ENCODE peak calls at places on chromosomes 6 and 20, in eight cellular contexts. V is cardiac fibroblast, L is pancreas, N is EL, G is aorta, Z is RPMI7951, E is psoas muscle, O is T-cell. W is an unnamed sample.

GRCh38 chr20:62860924-62861691 is 514 bp downstream of the TCFL5 start:
- DNase-seq in V (no peak), L (no peak), N (peak), G (no peak), Z (peak), E (no peak), O (peak), W (no peak)

GRCh38 chr6:168163096-168163731 is 84.2 kb upstream of the FRMD1 start:
- DNase-seq in V (no peak), L (peak), N (no peak), G (peak), Z (peak), E (no peak), O (no peak), W (peak)

GRCh38 chr20:43942661-43943285 is 28.1 kb downstream of the TOX2 start:
- DNase-seq in V (peak), L (no peak), N (peak), G (no peak), Z (peak), E (no peak), O (no peak), W (no peak)

GRCh38 chr6:142242269-142242668 is 59.5 kb upstream of the ADGRG6 start:
- DNase-seq in V (no peak), L (no peak), N (peak), G (no peak), Z (no peak), E (no peak), O (no peak), W (no peak)

GRCh38 chr6:31353508-31353907 is 3.5 kb downstream of the HLA-B start:
- DNase-seq in V (no peak), L (no peak), N (no peak), G (no peak), Z (no peak), E (no peak), O (no peak), W (no peak)

GRCh38 chr6:43821101-43821886 is 51.3 kb downstream of the VEGFA start:
- DNase-seq in V (no peak), L (no peak), N (no peak), G (no peak), Z (no peak), E (no peak), O (no peak), W (no peak)

GRCh38 chr6:25472314-25472713 is 179.7 kb upstream of the SCGN start:
- DNase-seq in V (no peak), L (no peak), N (no peak), G (no peak), Z (peak), E (no peak), O (no peak), W (no peak)

GRCh38 chr6:114346451-114346850 is 3.6 kb upstream of the HS3ST5 start:
- DNase-seq in V (no peak), L (no peak), N (no peak), G (no peak), Z (no peak), E (no peak), O (no peak), W (no peak)

GRCh38 chr20:22382742-22383141 is 201.6 kb downstream of the FOXA2 start:
- DNase-seq in V (peak), L (no peak), N (no peak), G (no peak), Z (no peak), E (no peak), O (no peak), W (no peak)

GRCh38 chr20:3686867-3687321 is 5.1 kb upstream of the ADAM33 start:
- DNase-seq in V (peak), L (peak), N (peak), G (peak), Z (peak), E (peak), O (no peak), W (peak)

GRCh38 chr6:26086214-26086613 is 1.0 kb upstream of the HFE start:
- DNase-seq in V (no peak), L (no peak), N (no peak), G (no peak), Z (no peak), E (no peak), O (peak), W (no peak)

GRCh38 chr20:25084616-25085187 is 2.8 kb upstream of the VSX1 start:
- DNase-seq in V (no peak), L (no peak), N (no peak), G (no peak), Z (no peak), E (no peak), O (no peak), W (no peak)

GRCh38 chr6:18503588-18504231 is 116.6 kb downstream of the RNF144B start:
- DNase-seq in V (peak), L (peak), N (peak), G (peak), Z (peak), E (peak), O (peak), W (peak)

GRCh38 chr6:31351734-31352496 is 5.1 kb downstream of the HLA-B start:
- DNase-seq in V (no peak), L (no peak), N (no peak), G (no peak), Z (no peak), E (no peak), O (no peak), W (no peak)

GRCh38 chr6:109389650-109390274 is 7.5 kb upstream of the CD164 start:
- DNase-seq in V (no peak), L (no peak), N (no peak), G (no peak), Z (no peak), E (no peak), O (no peak), W (no peak)

GRCh38 chr6:113315879-113316278 is 541.3 kb upstream of the MARCKS start:
- DNase-seq in V (peak), L (no peak), N (no peak), G (no peak), Z (no peak), E (no peak), O (no peak), W (no peak)

GRCh38 chr6:14455942-14456648 is 338.5 kb downstream of the CD83 start:
- DNase-seq in V (no peak), L (no peak), N (no peak), G (no peak), Z (no peak), E (no peak), O (no peak), W (no peak)

GRCh38 chr20:53001502-53002301 is 29.5 kb downstream of the TSHZ2 start:
- DNase-seq in V (no peak), L (no peak), N (no peak), G (no peak), Z (no peak), E (no peak), O (peak), W (no peak)

GRCh38 chr6:36160147-36160760 is 29.9 kb downstream of the MAPK13 start:
- DNase-seq in V (peak), L (no peak), N (peak), G (no peak), Z (peak), E (no peak), O (no peak), W (no peak)

GRCh38 chr6:50087231-50087954 is 37.7 kb upstream of the DEFB112 start:
- DNase-seq in V (peak), L (no peak), N (peak), G (no peak), Z (peak), E (no peak), O (no peak), W (no peak)

GRCh38 chr6:2275207-2275891 is 29.9 kb upstream of the GMDS start:
- DNase-seq in V (peak), L (no peak), N (peak), G (no peak), Z (no peak), E (no peak), O (no peak), W (no peak)

GRCh38 chr6:3381233-3382065 is 75.4 kb downstream of the SLC22A23 start:
- DNase-seq in V (no peak), L (no peak), N (no peak), G (no peak), Z (no peak), E (no peak), O (no peak), W (peak)

GRCh38 chr20:44211177-44212039 is 837 bp upstream of the OSER1 start:
- DNase-seq in V (peak), L (peak), N (peak), G (peak), Z (peak), E (no peak), O (no peak), W (no peak)

GRCh38 chr6:47936820-47937219 is 155.0 kb downstream of the OPN5 start:
- DNase-seq in V (no peak), L (no peak), N (no peak), G (no peak), Z (no peak), E (no peak), O (no peak), W (no peak)

GRCh38 chr6:164252952-164253351 is 838.4 kb downstream of the QKI start:
- DNase-seq in V (peak), L (no peak), N (no peak), G (no peak), Z (peak), E (no peak), O (no peak), W (no peak)

GRCh38 chr6:84462697-84463096 is 235.3 kb upstream of the CEP162 start:
- DNase-seq in V (peak), L (no peak), N (peak), G (no peak), Z (peak), E (no peak), O (no peak), W (no peak)

GRCh38 chr6:22880686-22881433 is 311.5 kb downstream of the HDGFL1 start:
- DNase-seq in V (peak), L (no peak), N (peak), G (no peak), Z (peak), E (no peak), O (no peak), W (no peak)

GRCh38 chr6:132511836-132512230 is 1.1 kb downstream of the STX7 start:
- DNase-seq in V (no peak), L (no peak), N (no peak), G (no peak), Z (no peak), E (no peak), O (no peak), W (no peak)

GRCh38 chr6:145823322-145823944 is 8.8 kb upstream of the FBXO30 start:
- DNase-seq in V (no peak), L (no peak), N (no peak), G (no peak), Z (no peak), E (no peak), O (no peak), W (no peak)

GRCh38 chr20:53827996-53828672 is 234.5 kb upstream of the ZNF217 start:
- DNase-seq in V (peak), L (peak), N (peak), G (no peak), Z (peak), E (no peak), O (no peak), W (no peak)

GRCh38 chr20:49230575-49231211 is 11.5 kb downstream of the DDX27 start:
- DNase-seq in V (no peak), L (no peak), N (peak), G (peak), Z (peak), E (peak), O (no peak), W (no peak)

GRCh38 chr20:13321416-13321815 is 100.3 kb downstream of the ISM1 start:
- DNase-seq in V (no peak), L (no peak), N (no peak), G (no peak), Z (no peak), E (no peak), O (no peak), W (no peak)

GRCh38 chr20:38231786-38232130 is 28.8 kb downstream of the KIAA1755 start:
- DNase-seq in V (peak), L (no peak), N (peak), G (peak), Z (peak), E (peak), O (no peak), W (no peak)

GRCh38 chr6:114342086-114342825 is 567 bp downstream of the HS3ST5 start:
- DNase-seq in V (peak), L (no peak), N (no peak), G (no peak), Z (no peak), E (peak), O (no peak), W (peak)

GRCh38 chr6:101126501-101126900 is 245.4 kb upstream of the ASCC3 start:
- DNase-seq in V (no peak), L (no peak), N (no peak), G (no peak), Z (no peak), E (no peak), O (no peak), W (no peak)